ENCODE peak calls at places on chromosomes 5 and 9, in nine cellular contexts. L, E, X, R, Q, U, A, D and K are unnamed samples.

GRCh38 chr5:57687641-57688040 is 205.0 kb upstream of the ACTBL2 start:
- DNase-seq in L (no peak), E (no peak), X (no peak), R (peak; percentile 27), Q (no peak), U (no peak), A (no peak), D (no peak), K (no peak)

GRCh38 chr9:35423499-35423898 is 66.4 kb upstream of the RUSC2 start:
- DNase-seq in L (no peak), E (no peak), X (peak; percentile 29), R (peak; percentile 18), Q (no peak), U (no peak), A (no peak), D (no peak), K (no peak)

GRCh38 chr9:123507992-123508391 is 152.0 kb downstream of the CRB2 start:
- DNase-seq in L (no peak), E (no peak), X (no peak), R (no peak), Q (no peak), U (no peak), A (no peak), D (no peak), K (no peak)

GRCh38 chr9:93673844-93674334 is 97.5 kb downstream of the PHF2 start:
- DNase-seq in L (no peak), E (peak; percentile 20), X (no peak), R (no peak), Q (no peak), U (peak; percentile 15), A (no peak), D (no peak), K (no peak)

GRCh38 chr5:137264041-137264440 is 235.1 kb downstream of the SPOCK1 start:
- DNase-seq in L (no peak), E (no peak), X (no peak), R (peak; percentile 67), Q (peak; percentile 61), U (no peak), A (no peak), D (no peak), K (no peak)

GRCh38 chr9:97982191-97982718 is 886 bp upstream of the ANP32B start:
- DNase-seq in L (no peak), E (no peak), X (no peak), R (no peak), Q (no peak), U (no peak), A (no peak), D (no peak), K (peak; percentile 64)

GRCh38 chr5:40121236-40121635 is 558.5 kb upstream of the PTGER4 start:
- DNase-seq in L (no peak), E (no peak), X (no peak), R (no peak), Q (no peak), U (no peak), A (no peak), D (no peak), K (no peak)

GRCh38 chr5:147346006-147346561 is 111.3 kb downstream of the STK32A start:
- DNase-seq in L (no peak), E (no peak), X (no peak), R (no peak), Q (no peak), U (peak; percentile 11), A (no peak), D (no peak), K (peak; percentile 32)

GRCh38 chr5:56640763-56641406 is 174.5 kb upstream of the MAP3K1 start:
- DNase-seq in L (peak; percentile 48), E (no peak), X (no peak), R (no peak), Q (no peak), U (no peak), A (no peak), D (no peak), K (no peak)

GRCh38 chr5:146662229-146662628 is 146.2 kb upstream of the GPR151 start:
- DNase-seq in L (peak; percentile 47), E (no peak), X (peak; percentile 12), R (no peak), Q (no peak), U (no peak), A (no peak), D (no peak), K (peak; percentile 72)

GRCh38 chr9:136796238-136796774 is at the start of gene CCDC183:
- DNase-seq in L (no peak), E (no peak), X (no peak), R (no peak), Q (no peak), U (no peak), A (no peak), D (no peak), K (no peak)
- TF ChIP-seq CTCF in L (no peak), E (no peak), X (no peak), R (no peak), Q (no peak), U (no peak), A (no peak), D (no peak), K (no peak)

GRCh38 chr5:141512390-141513020 is 23.6 kb downstream of the PCDHGC5 start:
- DNase-seq in L (peak; percentile 90), E (peak; percentile 97), X (peak; percentile 63), R (peak; percentile 59), Q (peak; percentile 33), U (peak; percentile 69), A (no peak), D (peak; percentile 90), K (peak; percentile 98)
- H3K4me1 ChIP-seq in L (peaks cover 100% of the 10 kb centered on the region), E (peaks cover 4% of the 10 kb centered on the region), X (no peaks in the 10 kb centered on the region), R (peaks cover 63% of the 10 kb centered on the region), Q (peaks cover 60% of the 10 kb centered on the region), U (peaks cover 77% of the 10 kb centered on the region), A (peaks cover 39% of the 10 kb centered on the region), D (peaks cover 40% of the 10 kb centered on the region), K (peaks cover 28% of the 10 kb centered on the region)

GRCh38 chr9:79254900-79255651 is 316.7 kb upstream of the TLE4 start:
- DNase-seq in L (no peak), E (peak; percentile 44), X (peak; percentile 29), R (peak; percentile 69), Q (peak; percentile 58), U (no peak), A (no peak), D (no peak), K (peak; percentile 82)

GRCh38 chr9:79255681-79256080 is 316.1 kb upstream of the TLE4 start:
- DNase-seq in L (no peak), E (no peak), X (no peak), R (peak; percentile 53), Q (peak; percentile 38), U (no peak), A (no peak), D (no peak), K (no peak)

GRCh38 chr9:79256691-79257213 is 315.0 kb upstream of the TLE4 start:
- DNase-seq in L (no peak), E (no peak), X (no peak), R (peak; percentile 99), Q (peak; percentile 99), U (no peak), A (no peak), D (peak; percentile 34), K (peak; percentile 26)

GRCh38 chr9:79257671-79258410 is 313.9 kb upstream of the TLE4 start:
- DNase-seq in L (no peak), E (peak; percentile 34), X (no peak), R (peak; percentile 27), Q (no peak), U (no peak), A (no peak), D (no peak), K (peak; percentile 10)

DNA sequence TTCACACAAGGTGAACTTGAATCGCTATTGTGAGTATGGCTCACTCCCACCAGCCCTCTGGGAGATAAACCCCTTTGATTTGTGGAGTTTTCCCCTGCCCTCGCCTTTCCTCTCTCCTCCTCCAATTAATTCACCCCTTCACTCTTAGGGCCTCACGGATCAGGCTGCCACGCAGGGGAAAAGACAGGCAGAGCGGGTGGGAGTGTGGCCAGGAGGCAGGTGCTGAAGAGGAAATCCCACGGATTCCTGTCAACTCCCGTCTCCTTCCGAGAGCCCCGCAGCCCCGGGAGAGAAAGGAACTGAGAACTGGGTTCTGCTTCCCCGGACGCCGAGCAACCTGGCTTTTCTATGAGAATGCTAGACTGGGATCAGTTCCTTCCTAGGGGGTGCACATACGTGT is 314.6 kb upstream of the TLE4 start:
- DNase-seq in L (no peak), E (peak; percentile 34), X (no peak), R (peak; percentile 62), Q (no peak), U (no peak), A (no peak), D (peak; percentile 17), K (peak; percentile 38)
- H3K4me2 ChIP-seq in L (no peak overlapping the region), E (no peak overlapping the region), X (no peak overlapping the region), R (peak overlapping the region; percentile 8), Q (peak overlapping the region; percentile 99), U (no peak overlapping the region), A (peak overlapping the region; percentile 74), D (peak overlapping the region; percentile 77), K (no peak overlapping the region)

GRCh38 chr9:134205636-134206316 is 41.4 kb upstream of the RNU6ATAC start:
- DNase-seq in L (no peak), E (no peak), X (no peak), R (peak; percentile 89), Q (peak; percentile 83), U (peak; percentile 70), A (no peak), D (no peak), K (no peak)
- TF ChIP-seq CTCF in L (no peak), E (no peak), X (no peak), R (no peak), Q (no peak), U (no peak), A (no peak), D (no peak), K (no peak)

DNA sequence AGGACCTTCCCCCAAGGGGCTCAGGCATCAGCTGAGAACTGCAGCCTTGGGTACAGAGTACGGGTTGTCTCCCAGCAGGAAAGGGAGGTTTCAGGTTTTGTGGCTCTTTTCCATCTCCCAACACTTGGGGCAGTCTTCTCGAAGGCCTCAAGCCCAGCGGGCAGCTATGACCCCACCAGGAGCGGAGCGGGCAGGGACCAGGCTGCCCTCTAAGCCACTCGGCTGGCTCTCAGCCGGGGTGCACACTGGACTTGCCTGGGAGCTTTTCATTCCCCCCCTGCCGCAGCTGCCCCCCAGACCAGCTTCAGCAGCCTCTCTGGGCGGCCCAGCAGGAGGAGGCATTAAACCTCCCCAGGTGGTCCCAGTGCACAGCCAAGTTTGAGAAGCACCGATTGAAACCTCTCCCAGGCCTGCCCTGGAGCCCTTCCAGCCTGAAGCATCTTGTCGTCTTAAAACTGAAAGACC is 20.8 kb downstream of the NTNG2 start:
- DNase-seq in L (no peak), E (no peak), X (peak; percentile 26), R (no peak), Q (no peak), U (peak; percentile 81), A (no peak), D (no peak), K (peak; percentile 69)
- H3K4me1 ChIP-seq in L (no peaks in the 10 kb centered on the region), E (peaks cover 5% of the 10 kb centered on the region), X (no peaks in the 10 kb centered on the region), R (no peaks in the 10 kb centered on the region), Q (peaks cover 5% of the 10 kb centered on the region), U (peaks cover 66% of the 10 kb centered on the region), A (no peaks in the 10 kb centered on the region), D (peaks cover 12% of the 10 kb centered on the region), K (peaks cover 45% of the 10 kb centered on the region)

GRCh38 chr9:113895526-113895925 is 19.4 kb downstream of the ZNF618 start:
- DNase-seq in L (no peak), E (no peak), X (no peak), R (no peak), Q (no peak), U (no peak), A (no peak), D (no peak), K (no peak)
- H3K4me2 ChIP-seq in L (no peak overlapping the region), E (no peak overlapping the region), X (no peak overlapping the region), R (no peak overlapping the region), Q (no peak overlapping the region), U (no peak overlapping the region), A (no peak overlapping the region), D (no peak overlapping the region), K (no peak overlapping the region)